ENCODE peak calls at places on chromosome 18, in nine cellular contexts. E is HT1080; S is SHP77; O is activated naive CD8-positive, alpha-beta T cell treated with anti-CD3 and anti-CD28 coated beads, Interleukin-2, amount 50 U/mL, for 24 hours; F is RPMI8226; T is iris pigment epithelial cell; I is mesendoderm; H is neural crest cell; R is lung microvascular endothelial cell. A is an unnamed sample.

GRCh38 chr18:3016584-3017292 is 3.8 kb upstream of the LPIN2 start:
- DNase-seq in E (no peak), S (no peak), O (no peak), F (peak), T (no peak), I (no peak), H (no peak), R (no peak), A (no peak)

GRCh38 chr18:79058007-79058406 is 11.2 kb upstream of the ATP9B start:
- DNase-seq in E (no peak), S (no peak), O (no peak), F (no peak), T (no peak), I (no peak), H (no peak), R (no peak), A (no peak)

GRCh38 chr18:29160123-29160522 is 983.2 kb upstream of the CDH2 start:
- DNase-seq in E (no peak), S (peak), O (no peak), F (no peak), T (no peak), I (no peak), H (no peak), R (no peak), A (no peak)

GRCh38 chr18:62877448-62878221 is 162.3 kb downstream of the PHLPP1 start:
- DNase-seq in E (peak), S (peak), O (no peak), F (no peak), T (peak), I (peak), H (no peak), R (peak), A (no peak)

GRCh38 chr18:57446322-57446721 is 11.1 kb downstream of the ONECUT2 start:
- DNase-seq in E (peak), S (peak), O (no peak), F (peak), T (no peak), I (peak), H (peak), R (peak), A (no peak)

GRCh38 chr18:72726201-72726600 is 141.6 kb downstream of the NETO1 start:
- DNase-seq in E (no peak), S (no peak), O (no peak), F (no peak), T (no peak), I (no peak), H (no peak), R (no peak), A (no peak)

GRCh38 chr18:21168880-21169279 is 57.3 kb upstream of the ROCK1 start:
- DNase-seq in E (no peak), S (no peak), O (no peak), F (no peak), T (no peak), I (no peak), H (no peak), R (no peak), A (no peak)

GRCh38 chr18:64966667-64967066 is 784.1 kb upstream of the CDH7 start:
- DNase-seq in E (peak), S (peak), O (no peak), F (peak), T (no peak), I (peak), H (no peak), R (no peak), A (no peak)

GRCh38 chr18:70411886-70412443 is 123.1 kb downstream of the SOCS6 start:
- DNase-seq in E (no peak), S (no peak), O (no peak), F (no peak), T (peak), I (no peak), H (no peak), R (no peak), A (peak)

GRCh38 chr18:13605901-13606300 is 120.5 kb downstream of the FAM210A start:
- DNase-seq in E (no peak), S (no peak), O (no peak), F (no peak), T (no peak), I (no peak), H (no peak), R (no peak), A (no peak)

GRCh38 chr18:3456686-3457069 is 6.7 kb downstream of the TGIF1 start:
- DNase-seq in E (no peak), S (no peak), O (no peak), F (no peak), T (no peak), I (no peak), H (no peak), R (no peak), A (no peak)

GRCh38 chr18:4870177-4870773 is 326.8 kb downstream of the AKAIN1 start:
- DNase-seq in E (peak), S (no peak), O (no peak), F (no peak), T (no peak), I (peak), H (no peak), R (no peak), A (no peak)

GRCh38 chr18:36977121-36977520 is 148.2 kb downstream of the KIAA1328 start:
- DNase-seq in E (no peak), S (no peak), O (no peak), F (no peak), T (no peak), I (no peak), H (no peak), R (no peak), A (no peak)

GRCh38 chr18:52617931-52618330 is 277.9 kb downstream of the DCC start:
- DNase-seq in E (peak), S (no peak), O (no peak), F (no peak), T (no peak), I (no peak), H (no peak), R (no peak), A (no peak)

GRCh38 chr18:26546875-26547301 is 1.5 kb downstream of the KCTD1 start:
- DNase-seq in E (no peak), S (no peak), O (no peak), F (no peak), T (peak), I (peak), H (peak), R (no peak), A (no peak)